ENCODE peak calls at places on chromosomes 6 and 20, in eight cellular contexts. G is SK-N-SH, I is A673, H is thoracic aorta, J is Peyer's patch, C is AG09309, E is HL-60, T is mammary epithelial cell. D is an unnamed sample.

GRCh38 chr6:25124216-25124615 is 155.0 kb upstream of the CARMIL1 start:
- DNase-seq in E (no peak), I (no peak), T (no peak), C (no peak), G (no peak), H (no peak), J (no peak), D (no peak)

GRCh38 chr6:153976921-153977693 is 61.9 kb upstream of the OPRM1 start:
- DNase-seq in J (no peak), T (peak; percentile 9), H (no peak), I (no peak), C (no peak), E (no peak), G (peak; percentile 84), D (no peak)

GRCh38 chr6:18536693-18537092 is 149.5 kb downstream of the RNF144B start:
- DNase-seq in I (no peak), T (no peak), C (no peak), G (peak; percentile 12), J (no peak), H (no peak), E (no peak), D (no peak)

GRCh38 chr6:169785566-169785965 is 34.1 kb downstream of the ERMARD start:
- DNase-seq in I (no peak), E (no peak), H (no peak), G (no peak), T (no peak), J (no peak), C (no peak), D (no peak)

GRCh38 chr6:168124921-168125320 is 45.9 kb upstream of the FRMD1 start:
- DNase-seq in E (no peak), T (no peak), I (no peak), C (no peak), H (no peak), G (no peak), J (no peak), D (no peak)

GRCh38 chr6:113842165-113842564 is 15.0 kb upstream of the MARCKS start:
- DNase-seq in H (no peak), G (no peak), E (no peak), I (no peak), T (no peak), J (no peak), C (no peak), D (no peak)

GRCh38 chr6:28923318-28924102 is at the start of gene TRIM27:
- DNase-seq in J (peak; percentile 86), G (peak; percentile 93), I (peak; percentile 90), T (peak; percentile 81), C (no peak), H (peak; percentile 43), E (peak; percentile 86), D (peak; percentile 48)

GRCh38 chr6:121106962-121107361 is 227.3 kb downstream of the TBC1D32 start:
- DNase-seq in J (no peak), H (no peak), T (no peak), C (no peak), E (no peak), I (no peak), G (no peak), D (no peak)

GRCh38 chr6:37904590-37904989 is 85.1 kb downstream of the ZFAND3 start:
- DNase-seq in C (no peak), E (no peak), J (no peak), G (no peak), T (no peak), I (no peak), H (no peak), D (no peak)

GRCh38 chr20:35111141-35111888 is 18.7 kb upstream of the TRPC4AP start:
- DNase-seq in E (no peak), C (no peak), I (no peak), H (no peak), G (no peak), T (peak; percentile 91), J (no peak), D (no peak)

DNA sequence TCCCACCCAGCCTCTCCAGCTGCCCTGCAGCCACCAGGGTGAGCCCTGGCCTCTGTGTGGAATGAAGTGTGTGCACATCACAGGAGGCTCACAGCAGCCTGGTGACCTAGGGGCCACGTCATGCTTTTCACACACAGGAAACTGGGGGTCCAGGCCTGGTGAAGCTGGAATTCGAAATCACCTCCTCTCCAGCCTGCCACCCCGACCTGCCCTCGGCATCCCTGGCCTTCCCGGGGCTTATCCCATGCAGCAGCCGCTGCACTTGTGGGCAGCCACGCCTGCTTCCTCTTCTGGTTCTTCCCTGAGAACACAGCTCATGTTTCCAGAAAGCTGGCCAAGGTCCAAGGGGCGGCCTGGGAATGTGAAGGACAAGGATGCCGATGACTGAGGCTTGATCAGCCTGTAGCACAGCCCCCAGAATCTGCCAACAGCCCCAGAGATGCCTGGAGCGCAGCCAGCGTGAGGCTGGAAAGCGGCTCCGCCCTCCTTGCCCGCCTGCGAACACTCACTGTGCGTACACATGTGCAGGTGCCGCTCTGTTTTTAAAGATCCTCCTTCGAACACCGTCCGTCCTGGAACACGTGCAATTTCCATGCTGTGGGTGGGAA is 4.2 kb upstream of the NTSR1 start:
- DNase-seq in I (peak; percentile 82), T (peak; percentile 97), E (no peak), C (peak; percentile 44), H (peak; percentile 41), J (no peak), G (peak; percentile 85), D (no peak)
- TF ChIP-seq CTCF in I (no peak), T (no peak), E (no peak), C (peak; percentile 15), H (no peak), J (no peak), G (peak; percentile 17), D (no peak)

DNA sequence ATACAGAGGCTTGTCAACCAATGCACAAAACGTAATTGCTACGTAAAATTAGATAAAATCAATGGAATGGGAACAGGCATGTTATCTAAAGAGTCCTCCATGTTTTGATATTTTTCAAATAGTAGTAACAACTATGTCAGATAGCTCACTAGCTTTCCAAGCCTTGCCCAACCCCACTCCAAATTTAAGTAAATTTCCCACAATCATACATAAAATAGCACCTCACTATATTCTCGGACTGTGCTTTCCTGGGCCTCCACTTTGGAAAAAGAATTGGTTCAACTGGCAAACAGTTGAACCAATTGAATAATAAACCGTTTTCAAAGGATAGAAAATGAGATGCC is 3.6 kb downstream of the HAO1 start:
- DNase-seq in G (no peak), C (no peak), I (no peak), J (no peak), E (no peak), T (no peak), H (no peak), D (no peak)
- H3K4me3 ChIP-seq in G (peak overlapping the region; percentile 38), C (no peak overlapping the region), I (no peak overlapping the region), J (no peak overlapping the region), E (no peak overlapping the region), T (no peak overlapping the region), H (no peak overlapping the region), D (no peak overlapping the region)

DNA sequence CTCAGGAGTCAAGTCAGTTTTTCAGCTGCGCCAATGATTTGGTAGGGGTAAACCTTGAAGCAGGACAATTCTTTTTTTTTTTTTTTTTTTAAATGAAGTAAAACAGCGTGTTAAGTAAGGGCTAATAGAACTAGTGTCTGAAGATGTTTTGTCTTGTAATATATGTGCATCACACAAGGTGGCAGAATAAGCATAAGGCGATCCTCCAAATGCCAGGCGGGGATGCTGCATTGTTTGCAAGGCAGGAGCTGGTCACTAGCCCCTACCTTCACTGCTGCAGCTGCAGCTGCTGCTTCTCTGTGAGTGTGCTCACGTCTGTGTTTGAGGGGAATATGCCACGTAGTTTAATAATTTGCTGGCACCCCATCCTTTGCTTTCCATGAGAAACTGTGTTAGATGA is 272.7 kb upstream of the MAP3K7 start:
- DNase-seq in H (no peak), E (no peak), J (no peak), T (no peak), G (peak; percentile 27), C (no peak), I (peak; percentile 32), D (no peak)
- TF ChIP-seq CTCF in H (no peak), E (no peak), J (no peak), T (peak; percentile 49), G (no peak), C (no peak), I (peak; percentile 41), D (peak; percentile 2)

DNA sequence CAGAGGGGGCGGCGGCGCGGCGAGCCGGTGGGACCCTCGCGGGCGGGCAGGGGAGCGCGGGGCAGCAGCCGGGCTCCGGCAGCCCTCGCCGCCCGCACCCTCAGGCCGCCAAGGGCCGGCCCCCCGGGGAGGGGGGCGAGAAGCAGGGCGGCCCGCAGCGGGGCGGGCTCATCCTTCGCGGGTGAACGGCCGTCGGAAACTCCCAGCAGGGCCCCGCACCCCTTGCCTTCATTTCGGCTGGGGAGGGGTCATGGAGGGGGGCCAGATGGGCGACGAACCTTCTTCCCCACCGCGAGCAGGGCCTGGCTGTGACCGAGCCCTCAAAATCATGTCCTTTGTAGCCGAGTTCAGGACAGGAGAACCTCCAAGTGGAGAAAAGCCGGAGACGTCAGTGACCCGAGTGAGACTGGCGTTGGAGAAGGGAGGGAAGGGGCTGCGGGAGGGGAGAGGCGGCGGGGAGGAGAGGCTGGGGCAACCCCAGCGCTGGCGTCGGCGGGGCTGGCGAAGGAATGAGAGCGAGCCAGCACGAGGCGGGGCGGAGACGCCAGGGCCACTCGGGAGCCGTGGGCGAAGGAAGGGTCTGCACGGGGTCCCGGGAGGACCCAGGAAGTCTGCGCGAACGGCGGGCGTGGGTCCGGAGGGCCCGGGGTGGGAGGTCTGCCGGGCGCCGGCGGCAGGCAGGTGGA is 596 bp upstream of the FOXC1 start:
- DNase-seq in G (peak; percentile 85), E (no peak), I (no peak), T (peak; percentile 22), J (no peak), H (no peak), C (no peak), D (no peak)
- H3K4me3 ChIP-seq in G (peak overlapping the region; percentile 60), E (peak overlapping the region; percentile 45), I (peak overlapping the region; percentile 45), T (peak overlapping the region; percentile 87), J (peak overlapping the region; percentile 53), H (peak overlapping the region; percentile 88), C (peak overlapping the region; percentile 56), D (peak overlapping the region; percentile 68)